ENCODE peak calls at places on chromosome 19, in nine cellular contexts. D is AG04449, T is cardiac fibroblast, P is AG04450, Q is cardiac muscle cell, I is activated B cell treated with CpG ODN at 0.5 μM for 24 hours, J is transverse colon, O is heart right ventricle, R is breast epithelium. C is an unnamed sample.

GRCh38 chr19:11902228-11902627 is 14.6 kb downstream of the ZNF69 start:
- DNase-seq in D (no peak), T (no peak), P (no peak), Q (no peak), I (no peak), J (no peak), O (no peak), R (no peak), C (no peak)

GRCh38 chr19:7862413-7862951 is 11.7 kb downstream of the PRR36 start:
- DNase-seq in D (no peak), T (peak; percentile 26), P (no peak), Q (peak; percentile 95), I (no peak), J (peak; percentile 81), O (peak; percentile 43), R (no peak), C (no peak)

GRCh38 chr19:30228726-30229523 is 143.3 kb upstream of the ZNF536 start:
- DNase-seq in D (no peak), T (no peak), P (no peak), Q (peak; percentile 47), I (no peak), J (no peak), O (no peak), R (no peak), C (no peak)

GRCh38 chr19:32819415-32820400 is 49.9 kb downstream of the SLC7A9 start:
- DNase-seq in D (no peak), T (no peak), P (no peak), Q (no peak), I (no peak), J (no peak), O (no peak), R (no peak), C (no peak)

GRCh38 chr19:42199440-42200115 is 17.9 kb downstream of the DEDD2 start:
- DNase-seq in D (no peak), T (no peak), P (no peak), Q (no peak), I (peak; percentile 47), J (peak; percentile 53), O (peak; percentile 26), R (no peak), C (peak; percentile 78)

GRCh38 chr19:11375143-11375948 is 880 bp downstream of the SWSAP1 start:
- DNase-seq in D (no peak), T (no peak), P (no peak), Q (peak; percentile 53), I (peak; percentile 46), J (peak; percentile 74), O (peak; percentile 50), R (peak; percentile 56), C (no peak)

GRCh38 chr19:43562211-43562697 is 13.1 kb downstream of the XRCC1 start:
- DNase-seq in D (no peak), T (no peak), P (no peak), Q (no peak), I (peak; percentile 34), J (no peak), O (no peak), R (no peak), C (no peak)

GRCh38 chr19:8307400-8307964 is 676 bp downstream of the CD320 start:
- DNase-seq in D (no peak), T (no peak), P (no peak), Q (no peak), I (no peak), J (peak; percentile 24), O (no peak), R (peak; percentile 17), C (no peak)

GRCh38 chr19:41646589-41647204 is 19.8 kb upstream of the CEACAM4 start:
- DNase-seq in D (no peak), T (peak; percentile 22), P (no peak), Q (no peak), I (no peak), J (no peak), O (no peak), R (no peak), C (peak; percentile 14)

GRCh38 chr19:11323601-11324078 is 15.8 kb downstream of the RAB3D start:
- DNase-seq in D (no peak), T (no peak), P (no peak), Q (no peak), I (no peak), J (no peak), O (no peak), R (no peak), C (peak; percentile 49)

GRCh38 chr19:38662508-38663155 is 15.2 kb downstream of the ACTN4 start:
- DNase-seq in D (no peak), T (no peak), P (no peak), Q (no peak), I (no peak), J (no peak), O (no peak), R (peak; percentile 19), C (no peak)

GRCh38 chr19:1279782-1280341 is 4.5 kb downstream of the FAM174C start:
- DNase-seq in D (no peak), T (peak; percentile 88), P (peak; percentile 73), Q (peak; percentile 87), I (peak; percentile 77), J (peak; percentile 89), O (peak; percentile 80), R (peak; percentile 72), C (peak; percentile 83)

GRCh38 chr19:44820648-44821609 is 12.0 kb downstream of the BCAM start:
- DNase-seq in D (no peak), T (peak; percentile 32), P (no peak), Q (peak; percentile 87), I (no peak), J (no peak), O (peak; percentile 88), R (no peak), C (no peak)

GRCh38 chr19:35788205-35788960 is 13.0 kb downstream of the ARHGAP33 start:
- DNase-seq in D (no peak), T (no peak), P (no peak), Q (no peak), I (no peak), J (no peak), O (no peak), R (no peak), C (no peak)

GRCh38 chr19:57934820-57935665 is at the start of gene ZNF418:
- DNase-seq in D (peak; percentile 26), T (peak; percentile 87), P (peak; percentile 43), Q (peak; percentile 89), I (peak; percentile 40), J (peak; percentile 24), O (peak; percentile 83), R (peak; percentile 57), C (no peak)

GRCh38 chr19:34757441-34757840 is 15.6 kb downstream of the ZNF599 start:
- DNase-seq in D (no peak), T (no peak), P (no peak), Q (no peak), I (no peak), J (no peak), O (no peak), R (no peak), C (no peak)
- TF ChIP-seq CTCF in D (no peak), T (no peak), P (no peak), Q (no peak), I (no peak), J (no peak), O (no peak), R (no peak), C (no peak)

GRCh38 chr19:18852634-18853033 is 20.9 kb downstream of the UPF1 start:
- DNase-seq in D (no peak), T (no peak), P (no peak), Q (no peak), I (no peak), J (no peak), O (no peak), R (no peak), C (no peak)

GRCh38 chr19:18854982-18855381 is 23.2 kb downstream of the UPF1 start:
- DNase-seq in D (no peak), T (no peak), P (no peak), Q (no peak), I (no peak), J (no peak), O (no peak), R (no peak), C (no peak)

GRCh38 chr19:18855647-18856384 is 24.1 kb downstream of the UPF1 start:
- DNase-seq in D (no peak), T (no peak), P (no peak), Q (no peak), I (no peak), J (no peak), O (no peak), R (no peak), C (no peak)

GRCh38 chr19:18851673-18852325 is 20.0 kb downstream of the UPF1 start:
- DNase-seq in D (no peak), T (no peak), P (no peak), Q (no peak), I (no peak), J (no peak), O (no peak), R (no peak), C (no peak)

GRCh38 chr19:18853755-18854427 is 22.1 kb downstream of the UPF1 start:
- DNase-seq in D (no peak), T (no peak), P (no peak), Q (no peak), I (no peak), J (no peak), O (no peak), R (no peak), C (no peak)
- TF ChIP-seq CTCF in D (no peak), T (no peak), P (no peak), Q (no peak), I (no peak), J (no peak), O (no peak), R (no peak), C (no peak)

DNA sequence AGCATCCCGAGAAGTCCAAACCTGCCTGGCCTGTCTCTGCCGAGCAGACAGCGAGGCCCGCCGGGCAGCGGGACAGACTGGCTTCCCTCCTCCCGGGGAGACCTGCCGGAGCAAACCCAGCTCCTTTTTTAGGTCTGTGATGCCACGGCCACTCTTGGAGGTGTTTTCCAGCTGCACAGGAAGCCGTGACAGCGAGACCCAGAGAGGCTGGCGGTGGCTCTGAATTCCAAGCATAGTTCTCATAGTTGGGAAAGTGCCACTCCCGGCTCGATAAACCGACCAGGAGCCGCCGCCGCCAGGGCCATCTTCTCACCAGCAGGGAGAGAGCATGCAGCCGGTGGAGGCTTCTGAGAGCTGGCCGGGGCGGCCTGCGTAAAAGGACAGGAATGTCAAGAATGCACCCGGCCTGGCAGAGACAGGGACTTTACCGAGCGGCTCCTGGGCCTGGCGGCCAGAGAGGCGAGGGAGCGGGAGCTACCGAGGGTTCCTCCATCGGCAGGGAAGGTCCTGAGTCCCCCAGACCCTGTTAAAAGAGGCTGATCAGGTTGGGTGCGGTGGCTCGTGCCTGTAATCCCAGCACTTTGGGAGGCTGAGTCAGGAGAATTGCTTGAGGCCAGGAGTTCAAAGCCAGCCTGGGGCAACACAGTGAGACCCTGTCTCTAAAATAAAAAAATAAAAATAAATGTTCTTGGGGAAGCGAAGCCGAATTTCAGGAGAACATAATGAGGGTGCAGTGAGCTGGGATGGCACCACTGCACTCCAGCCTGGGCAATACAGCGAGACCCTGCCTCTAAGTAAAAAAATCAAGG is 64.9 kb downstream of the GADD45B start:
- DNase-seq in D (peak; percentile 92), T (peak; percentile 99), P (peak; percentile 95), Q (peak; percentile 97), I (no peak), J (peak; percentile 82), O (peak; percentile 89), R (peak; percentile 98), C (peak; percentile 97)
- TF ChIP-seq CTCF in D (peak; percentile 38), T (peak; percentile 51), P (peak; percentile 42), Q (peak; percentile 32), I (no peak), J (no peak), O (peak; percentile 42), R (peak; percentile 69), C (peak; percentile 10)

GRCh38 chr19:5910638-5910907 is 3.5 kb upstream of the CAPS start:
- DNase-seq in D (no peak), T (no peak), P (no peak), Q (no peak), I (no peak), J (no peak), O (no peak), R (no peak), C (no peak)
- TF ChIP-seq CTCF in D (no peak), T (no peak), P (no peak), Q (no peak), I (no peak), J (no peak), O (no peak), R (no peak), C (no peak)